ENCODE peak calls at places on chromosomes 12 and 14, in five cellular contexts. One of them, this sample, is unnamed.

GRCh38 chr14:68195126-68195525 is 375.5 kb downstream of the RAD51B start:
- DNase-seq in stomach: no peak
- DNase-seq in prostate gland: no peak
- DNase-seq in endothelial cell of umbilical vein: no peak
- DNase-seq in HCT116: no peak
- DNase-seq in this sample: no peak

GRCh38 chr12:28346567-28346966 is 156.3 kb downstream of the CCDC91 start:
- DNase-seq in HCT116: no peak
- DNase-seq in stomach: no peak
- DNase-seq in endothelial cell of umbilical vein: no peak
- DNase-seq in prostate gland: no peak
- DNase-seq in this sample: no peak

GRCh38 chr12:51527872-51528271 is 63.2 kb upstream of the SCN8A start:
- DNase-seq in endothelial cell of umbilical vein: no peak
- DNase-seq in prostate gland: no peak
- DNase-seq in stomach: no peak
- DNase-seq in HCT116: no peak
- DNase-seq in this sample: no peak

GRCh38 chr12:32671930-32672785 is 6.9 kb upstream of the DNM1L start:
- DNase-seq in stomach: peak
- DNase-seq in endothelial cell of umbilical vein: peak
- DNase-seq in HCT116: peak
- DNase-seq in prostate gland: peak
- DNase-seq in this sample: no peak

GRCh38 chr12:93098077-93098476 is 169.0 kb upstream of the EEA1 start:
- DNase-seq in stomach: peak
- DNase-seq in prostate gland: no peak
- DNase-seq in endothelial cell of umbilical vein: peak
- DNase-seq in HCT116: peak
- DNase-seq in this sample: peak

GRCh38 chr12:52097045-52097666 is 17.7 kb downstream of the SMIM41 start:
- DNase-seq in HCT116: no peak
- DNase-seq in prostate gland: no peak
- DNase-seq in endothelial cell of umbilical vein: no peak
- DNase-seq in stomach: no peak
- DNase-seq in this sample: peak

GRCh38 chr14:47715330-47715729 is 39.9 kb upstream of the MDGA2 start:
- DNase-seq in prostate gland: no peak
- DNase-seq in endothelial cell of umbilical vein: no peak
- DNase-seq in stomach: no peak
- DNase-seq in HCT116: peak
- DNase-seq in this sample: no peak

GRCh38 chr14:23483216-23483854 is 13.8 kb downstream of the NGDN start:
- DNase-seq in HCT116: no peak
- DNase-seq in endothelial cell of umbilical vein: no peak
- DNase-seq in stomach: no peak
- DNase-seq in prostate gland: no peak
- DNase-seq in this sample: no peak

GRCh38 chr12:127770123-127770522 is 496.8 kb upstream of the TMEM132C start:
- DNase-seq in endothelial cell of umbilical vein: no peak
- DNase-seq in stomach: no peak
- DNase-seq in prostate gland: no peak
- DNase-seq in HCT116: no peak
- DNase-seq in this sample: no peak

GRCh38 chr12:68080577-68080976 is 79.0 kb downstream of the IFNG start:
- DNase-seq in stomach: no peak
- DNase-seq in HCT116: no peak
- DNase-seq in endothelial cell of umbilical vein: no peak
- DNase-seq in prostate gland: no peak
- DNase-seq in this sample: no peak

GRCh38 chr12:132492951-132493350 is 3.0 kb downstream of the FBRSL1 start:
- DNase-seq in stomach: no peak
- DNase-seq in HCT116: no peak
- DNase-seq in prostate gland: no peak
- DNase-seq in endothelial cell of umbilical vein: no peak
- DNase-seq in this sample: no peak
- H3K4me3 ChIP-seq in stomach: peak
- H3K4me3 ChIP-seq in HCT116: no peak
- H3K4me3 ChIP-seq in prostate gland: no peak
- H3K4me3 ChIP-seq in endothelial cell of umbilical vein: no peak
- H3K4me3 ChIP-seq in this sample: no peak

GRCh38 chr12:13777374-13777773 is 204.0 kb downstream of the GRIN2B start:
- DNase-seq in prostate gland: no peak
- DNase-seq in HCT116: no peak
- DNase-seq in endothelial cell of umbilical vein: no peak
- DNase-seq in stomach: no peak
- DNase-seq in this sample: no peak
- TF ChIP-seq POLR2AphosphoS5 in prostate gland: no peak
- TF ChIP-seq POLR2AphosphoS5 in HCT116: no peak
- TF ChIP-seq POLR2AphosphoS5 in endothelial cell of umbilical vein: no peak
- TF ChIP-seq POLR2AphosphoS5 in stomach: no peak
- TF ChIP-seq POLR2AphosphoS5 in this sample: no peak

DNA sequence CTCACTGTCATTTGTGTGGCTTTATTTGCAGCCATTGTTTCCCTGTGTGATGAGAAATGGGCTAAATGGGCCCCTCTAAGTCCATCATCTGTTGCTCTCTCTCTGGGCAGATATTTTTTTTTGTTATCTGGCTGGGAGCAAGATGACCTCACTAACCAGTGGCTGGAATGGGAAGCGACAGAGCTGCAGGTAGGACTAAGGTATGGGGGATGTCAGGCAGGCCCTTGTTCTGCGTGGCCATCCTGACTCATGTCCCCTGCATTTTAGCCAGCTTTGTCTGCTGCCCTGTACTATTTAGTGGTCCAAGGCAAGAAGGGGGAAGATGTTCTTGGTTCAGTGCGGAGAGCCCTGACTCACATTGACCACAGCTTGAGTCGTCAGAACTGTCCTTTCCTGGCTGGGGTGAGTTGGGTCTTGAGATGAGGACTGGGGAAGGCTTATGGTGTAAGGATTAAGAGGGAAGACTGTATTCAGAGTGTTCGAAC is 1.3 kb downstream of the MARS1 start:
- DNase-seq in stomach: no peak
- DNase-seq in prostate gland: no peak
- DNase-seq in HCT116: no peak
- DNase-seq in endothelial cell of umbilical vein: no peak
- DNase-seq in this sample: peak
- H3K4me3 ChIP-seq in stomach: no peak
- H3K4me3 ChIP-seq in prostate gland: no peak
- H3K4me3 ChIP-seq in HCT116: peak
- H3K4me3 ChIP-seq in endothelial cell of umbilical vein: no peak
- H3K4me3 ChIP-seq in this sample: peak

GRCh38 chr14:61472025-61472672 is 150.8 kb downstream of the PRKCH start:
- DNase-seq in prostate gland: no peak
- DNase-seq in stomach: no peak
- DNase-seq in HCT116: no peak
- DNase-seq in endothelial cell of umbilical vein: peak
- DNase-seq in this sample: peak
- TF ChIP-seq POLR2AphosphoS5 in prostate gland: peak
- TF ChIP-seq POLR2AphosphoS5 in stomach: peak
- TF ChIP-seq POLR2AphosphoS5 in HCT116: no peak
- TF ChIP-seq POLR2AphosphoS5 in endothelial cell of umbilical vein: peak
- TF ChIP-seq POLR2AphosphoS5 in this sample: peak

GRCh38 chr12:109115404-109115757 is 1.0 kb upstream of the ACACB start:
- DNase-seq in endothelial cell of umbilical vein: no peak
- DNase-seq in HCT116: no peak
- DNase-seq in prostate gland: no peak
- DNase-seq in stomach: no peak
- DNase-seq in this sample: peak
- H3K4me3 ChIP-seq in endothelial cell of umbilical vein: no peak
- H3K4me3 ChIP-seq in HCT116: no peak
- H3K4me3 ChIP-seq in prostate gland: no peak
- H3K4me3 ChIP-seq in stomach: no peak
- H3K4me3 ChIP-seq in this sample: no peak

DNA sequence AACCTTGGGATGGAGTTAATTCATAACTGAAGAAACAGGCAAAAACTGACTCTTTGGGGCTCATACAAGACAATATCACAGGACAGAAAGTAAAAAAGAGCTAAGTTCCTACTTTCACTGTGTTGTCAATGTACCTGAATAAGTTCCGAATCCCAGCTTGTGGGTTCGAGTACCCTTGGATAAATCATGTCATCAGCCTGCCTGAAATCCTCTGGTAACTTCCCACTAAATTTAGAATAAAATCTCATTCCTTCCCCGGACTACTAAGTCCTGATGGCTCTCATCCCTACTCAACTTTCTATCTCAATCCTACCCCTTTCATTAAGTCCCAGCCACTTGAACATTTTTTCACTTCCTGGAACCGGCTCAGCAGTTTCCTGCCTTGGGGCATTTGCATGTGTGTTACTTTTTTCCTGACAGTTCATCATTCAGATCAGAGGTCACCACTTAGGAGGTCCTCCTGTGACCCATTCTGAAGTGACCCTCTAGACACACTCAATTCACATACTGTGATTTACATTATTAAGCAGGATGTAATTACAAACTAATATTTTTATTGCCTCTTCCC is 12.7 kb downstream of the ERP29 start:
- DNase-seq in HCT116: no peak
- DNase-seq in stomach: no peak
- DNase-seq in prostate gland: no peak
- DNase-seq in endothelial cell of umbilical vein: peak
- DNase-seq in this sample: no peak
- TF ChIP-seq POLR2AphosphoS5 in HCT116: no peak
- TF ChIP-seq POLR2AphosphoS5 in stomach: no peak
- TF ChIP-seq POLR2AphosphoS5 in prostate gland: no peak
- TF ChIP-seq POLR2AphosphoS5 in endothelial cell of umbilical vein: no peak
- TF ChIP-seq POLR2AphosphoS5 in this sample: no peak

DNA sequence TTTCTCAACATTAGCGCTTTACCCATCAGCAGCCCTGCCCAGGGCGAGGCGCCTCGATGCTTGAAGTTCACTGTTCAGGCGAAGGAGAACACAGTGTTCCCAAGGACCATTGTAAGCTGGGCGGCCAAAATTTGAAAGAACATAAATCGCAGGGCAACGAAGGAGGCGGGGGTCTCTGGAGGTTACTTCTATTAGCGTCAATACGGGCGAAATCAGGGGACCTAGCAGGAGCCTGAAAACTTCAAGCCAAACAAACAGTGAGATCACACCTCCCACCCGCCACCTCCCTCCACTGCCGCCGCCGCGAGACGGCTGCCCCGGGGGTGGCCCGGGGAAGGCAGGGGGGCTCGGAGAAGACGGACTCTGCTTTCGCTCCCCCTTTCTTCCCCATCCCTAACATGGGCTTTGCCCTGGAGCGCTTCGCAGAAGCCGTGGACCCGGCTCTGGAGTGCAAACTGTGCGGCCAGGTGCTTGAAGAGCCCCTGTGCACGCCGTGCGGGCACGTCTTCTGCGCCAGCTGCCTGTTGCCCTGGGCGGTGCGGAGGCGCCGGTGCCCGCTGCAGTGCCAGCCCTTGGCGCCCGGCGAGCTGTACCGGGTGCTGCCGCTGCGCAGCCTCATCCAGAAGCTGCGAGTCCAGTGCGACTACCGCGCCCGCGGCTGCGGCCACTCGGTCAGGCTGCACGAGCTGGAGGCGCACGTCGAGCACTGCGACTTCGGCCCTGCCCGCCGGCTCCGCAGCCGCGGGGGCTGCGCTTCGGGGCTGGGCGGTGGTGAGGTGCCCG is at the start of gene PDZRN4:
- DNase-seq in stomach: no peak
- DNase-seq in prostate gland: no peak
- DNase-seq in endothelial cell of umbilical vein: peak
- DNase-seq in HCT116: no peak
- DNase-seq in this sample: peak
- H3K4me3 ChIP-seq in stomach: peak
- H3K4me3 ChIP-seq in prostate gland: peak
- H3K4me3 ChIP-seq in endothelial cell of umbilical vein: no peak
- H3K4me3 ChIP-seq in HCT116: no peak
- H3K4me3 ChIP-seq in this sample: peak

GRCh38 chr12:108589028-108589839 is 8.7 kb downstream of the TMEM119 start:
- DNase-seq in HCT116: no peak
- DNase-seq in prostate gland: no peak
- DNase-seq in stomach: no peak
- DNase-seq in endothelial cell of umbilical vein: no peak
- DNase-seq in this sample: peak
- TF ChIP-seq POLR2AphosphoS5 in HCT116: no peak
- TF ChIP-seq POLR2AphosphoS5 in prostate gland: no peak
- TF ChIP-seq POLR2AphosphoS5 in stomach: no peak
- TF ChIP-seq POLR2AphosphoS5 in endothelial cell of umbilical vein: no peak
- TF ChIP-seq POLR2AphosphoS5 in this sample: no peak

GRCh38 chr14:36949371-36949770 is 223.0 kb downstream of the SLC25A21 start:
- DNase-seq in endothelial cell of umbilical vein: no peak
- DNase-seq in stomach: no peak
- DNase-seq in prostate gland: no peak
- DNase-seq in HCT116: no peak
- DNase-seq in this sample: no peak
- H3K4me3 ChIP-seq in endothelial cell of umbilical vein: no peak
- H3K4me3 ChIP-seq in stomach: no peak
- H3K4me3 ChIP-seq in prostate gland: no peak
- H3K4me3 ChIP-seq in HCT116: no peak
- H3K4me3 ChIP-seq in this sample: no peak

GRCh38 chr12:12032260-12032761 is 38.4 kb upstream of the BCL2L14 start:
- DNase-seq in endothelial cell of umbilical vein: no peak
- DNase-seq in stomach: no peak
- DNase-seq in prostate gland: no peak
- DNase-seq in HCT116: no peak
- DNase-seq in this sample: no peak
- TF ChIP-seq POLR2AphosphoS5 in endothelial cell of umbilical vein: no peak
- TF ChIP-seq POLR2AphosphoS5 in stomach: no peak
- TF ChIP-seq POLR2AphosphoS5 in prostate gland: no peak
- TF ChIP-seq POLR2AphosphoS5 in HCT116: no peak
- TF ChIP-seq POLR2AphosphoS5 in this sample: no peak